ENCODE peak calls at places on chromosomes 1 and 21, in five cellular contexts. F, L, G, E and R are unnamed samples.

GRCh38 chr1:99328171-99328570 is 63.9 kb downstream of the PLPPR4 start:
- DNase-seq in F (no peak), L (no peak), G (no peak), E (no peak), R (no peak)

GRCh38 chr1:33512612-33513011 is 40.2 kb downstream of the ZSCAN20 start:
- DNase-seq in F (no peak), L (no peak), G (no peak), E (no peak), R (no peak)

GRCh38 chr1:212557739-212558664 is 50.6 kb upstream of the ATF3 start:
- DNase-seq in F (peak), L (peak), G (no peak), E (no peak), R (no peak)

GRCh38 chr1:156781585-156782186 is 14.4 kb downstream of the PRCC start:
- DNase-seq in F (peak), L (no peak), G (peak), E (no peak), R (peak)

GRCh38 chr21:14361958-14362357 is 21.0 kb downstream of the HSPA13 start:
- DNase-seq in F (no peak), L (peak), G (no peak), E (no peak), R (peak)

GRCh38 chr21:38930838-38931237 is 125.1 kb downstream of the ETS2 start:
- DNase-seq in F (peak), L (peak), G (no peak), E (no peak), R (no peak)

GRCh38 chr1:110433803-110434202 is 17.1 kb upstream of the PROK1 start:
- DNase-seq in F (peak), L (peak), G (peak), E (peak), R (peak)

GRCh38 chr1:31377361-31377863 is 4.5 kb upstream of the FABP3 start:
- DNase-seq in F (no peak), L (no peak), G (no peak), E (no peak), R (no peak)

GRCh38 chr21:44425895-44426662 is 29.2 kb upstream of the LRRC3 start:
- DNase-seq in F (no peak), L (no peak), G (no peak), E (no peak), R (no peak)

GRCh38 chr1:54976747-54977146 is 3.7 kb upstream of the TMEM61 start:
- DNase-seq in F (no peak), L (peak), G (no peak), E (no peak), R (no peak)

GRCh38 chr1:153260980-153261792 is 1.7 kb downstream of the LORICRIN start:
- DNase-seq in F (peak), L (peak), G (no peak), E (no peak), R (no peak)

GRCh38 chr1:152035406-152036315 is 1.1 kb downstream of the S100A11 start:
- DNase-seq in F (peak), L (no peak), G (no peak), E (peak), R (no peak)

GRCh38 chr1:202798260-202798659 is 10.0 kb downstream of the KDM5B start:
- DNase-seq in F (no peak), L (no peak), G (no peak), E (no peak), R (no peak)

GRCh38 chr1:28983509-28984310 is 69.3 kb downstream of the EPB41 start:
- DNase-seq in F (no peak), L (no peak), G (no peak), E (no peak), R (no peak)
- H3K4me3 ChIP-seq in F (no peak), L (no peak), G (no peak), E (no peak), R (no peak)

GRCh38 chr1:87129038-87129437 is 199.6 kb upstream of the LMO4 start:
- DNase-seq in F (no peak), L (peak), G (no peak), E (no peak), R (no peak)
- H3K4me3 ChIP-seq in F (no peak), L (no peak), G (no peak), E (no peak), R (no peak)

DNA sequence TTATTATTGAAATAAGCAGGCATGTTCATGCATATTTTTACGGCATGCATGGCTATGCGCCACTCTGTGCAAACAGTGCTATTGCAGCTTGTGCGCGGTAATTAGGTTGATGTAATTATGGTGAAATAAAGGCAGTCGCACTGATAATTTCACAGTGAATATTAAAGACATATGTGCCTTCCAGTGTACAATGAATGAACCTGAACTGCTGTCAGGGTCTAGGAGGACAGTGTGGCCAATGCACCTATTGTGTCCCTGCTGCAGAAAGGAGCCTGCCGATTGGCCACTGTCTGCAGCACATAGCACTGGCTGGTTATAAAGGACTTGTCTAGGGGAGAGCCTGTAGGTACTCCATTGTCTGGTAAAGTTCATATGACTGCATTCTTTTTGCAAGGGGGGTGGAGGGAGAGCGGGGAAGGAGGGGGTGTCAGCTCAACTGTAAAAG is 340.4 kb downstream of the USP25 start:
- DNase-seq in F (peak), L (no peak), G (no peak), E (no peak), R (no peak)
- H3K4me3 ChIP-seq in F (peak), L (no peak), G (no peak), E (no peak), R (no peak)

DNA sequence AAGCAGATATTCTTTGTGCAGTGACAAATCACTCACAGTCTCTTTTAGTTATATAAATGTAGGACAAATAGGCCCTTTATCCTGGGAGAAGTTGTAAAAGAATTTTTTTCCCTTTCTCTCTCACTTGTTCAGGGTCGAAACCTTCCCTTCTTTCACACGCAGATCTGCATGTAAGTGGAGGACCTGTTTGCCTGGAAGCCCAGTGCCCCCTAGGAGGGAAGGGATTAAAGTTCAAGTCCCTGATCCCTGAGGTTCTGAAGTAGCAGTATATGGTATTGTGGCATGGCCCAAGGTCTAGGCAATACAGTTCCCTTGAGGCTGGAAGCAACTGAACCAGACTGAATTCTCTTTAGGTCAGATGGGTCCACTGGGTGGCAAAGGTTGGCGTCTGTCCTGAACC is 48.6 kb upstream of the PTGFRN start:
- DNase-seq in F (no peak), L (no peak), G (no peak), E (no peak), R (no peak)
- H3K4me3 ChIP-seq in F (no peak), L (no peak), G (no peak), E (no peak), R (no peak)